ENCODE peak calls at places on chromosomes 6 and 20, in nine cellular contexts. F is ascending aorta, C is psoas muscle, G is endodermal cell, H is A549, Y is fibroblast of lung, R is AG04450, W is H1, D is tibial artery. N is an unnamed sample.

GRCh38 chr6:45697605-45698004 is 318.1 kb downstream of the CLIC5 start:
- DNase-seq in F (no peak), Y (peak; percentile 100), C (no peak), R (peak; percentile 91), W (no peak), G (no peak), D (no peak), H (no peak), N (no peak)

GRCh38 chr20:44701889-44702288 is 13.3 kb upstream of the CCN5 start:
- DNase-seq in H (no peak), D (no peak), R (no peak), W (no peak), C (no peak), F (no peak), G (no peak), Y (no peak), N (no peak)

GRCh38 chr6:19713984-19714383 is 123.2 kb upstream of the ID4 start:
- DNase-seq in F (no peak), R (no peak), D (no peak), G (no peak), H (no peak), C (no peak), W (no peak), Y (no peak), N (no peak)

GRCh38 chr6:31393932-31394331 is 9.5 kb upstream of the MICA start:
- DNase-seq in D (no peak), R (no peak), C (no peak), G (no peak), F (no peak), Y (no peak), H (no peak), W (no peak), N (no peak)

GRCh38 chr20:58876437-58876836 is 23.9 kb downstream of the GNAS start:
- DNase-seq in H (no peak), R (no peak), D (no peak), Y (no peak), F (no peak), C (no peak), G (no peak), W (no peak), N (no peak)

GRCh38 chr6:79076160-79076559 is 1.9 kb downstream of the PHIP start:
- DNase-seq in F (no peak), R (no peak), W (no peak), Y (peak; percentile 17), H (no peak), D (no peak), G (no peak), C (no peak), N (no peak)

GRCh38 chr6:17790486-17790885 is 83.8 kb upstream of the NUP153 start:
- DNase-seq in R (no peak), D (no peak), Y (no peak), H (no peak), F (no peak), C (no peak), G (no peak), W (no peak), N (no peak)

GRCh38 chr6:161101517-161101916 is 109.9 kb downstream of the MAP3K4 start:
- DNase-seq in H (no peak), W (no peak), R (no peak), Y (no peak), G (no peak), D (no peak), F (no peak), C (no peak), N (no peak)

GRCh38 chr20:33065785-33066184 is 12.1 kb downstream of the BPIFB3 start:
- DNase-seq in W (no peak), R (no peak), G (no peak), C (no peak), F (no peak), H (no peak), Y (no peak), D (no peak), N (no peak)

DNA sequence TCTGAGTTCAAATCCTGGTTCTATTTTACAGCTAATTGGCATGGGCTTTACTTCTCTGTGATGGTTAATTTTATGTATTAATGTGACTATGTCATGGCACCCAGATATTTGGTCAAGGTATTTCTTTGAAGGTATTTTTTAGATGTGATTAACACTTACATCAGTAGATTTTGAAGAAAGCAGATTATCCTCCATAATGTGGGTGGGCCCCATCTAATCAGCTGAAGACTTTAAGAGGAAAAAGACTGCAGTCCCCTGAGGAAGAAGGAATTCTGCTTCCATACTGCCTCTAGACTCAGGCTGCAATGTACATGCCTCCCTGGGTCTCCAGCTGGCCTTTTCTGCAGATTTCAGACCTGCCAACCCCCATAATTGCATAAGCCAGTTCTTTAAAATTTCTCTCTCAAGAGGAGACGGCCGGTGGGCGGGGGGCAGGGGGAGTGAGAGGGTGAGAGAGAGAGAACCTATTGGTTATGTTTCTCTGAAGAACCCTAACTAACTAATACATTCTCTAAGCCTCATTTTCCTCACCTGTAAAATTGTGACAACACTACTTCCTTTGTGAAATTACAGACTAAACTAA is 338.2 kb upstream of the PRDM1 start:
- DNase-seq in F (no peak), C (no peak), D (no peak), H (no peak), W (no peak), R (no peak), G (no peak), Y (no peak), N (peak; percentile 48)
- H3K9me3 ChIP-seq in F (no peaks in the 10 kb centered on the region), C (no peaks in the 10 kb centered on the region), D (no peaks in the 10 kb centered on the region), H (no peaks in the 10 kb centered on the region), W (no peaks in the 10 kb centered on the region), R (no peaks in the 10 kb centered on the region), G (no peaks in the 10 kb centered on the region), Y (no peaks in the 10 kb centered on the region), N (no peaks in the 10 kb centered on the region)

DNA sequence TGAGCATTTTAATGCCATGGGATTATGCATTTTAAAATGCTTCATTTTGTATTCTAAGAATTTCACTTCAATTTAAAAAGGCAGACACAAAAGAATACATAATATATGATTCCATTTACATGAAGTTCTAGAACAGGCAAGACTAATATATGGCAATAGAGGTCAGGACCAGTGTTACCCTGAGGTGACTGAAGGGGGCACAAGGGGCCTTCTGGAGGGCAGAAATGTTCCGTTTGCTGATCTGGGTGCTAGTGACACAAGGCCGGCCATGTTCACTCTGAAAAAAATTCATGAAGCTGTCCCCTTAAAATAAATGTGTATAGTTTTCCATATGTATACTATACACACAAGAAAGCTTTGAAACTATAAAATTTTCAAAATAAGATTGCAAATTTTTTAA is 28.5 kb downstream of the TASP1 start:
- DNase-seq in D (no peak), F (no peak), Y (no peak), W (no peak), C (no peak), R (no peak), G (peak; percentile 80), H (no peak), N (no peak)
- TF ChIP-seq CTCF in D (no peak), F (no peak), Y (no peak), W (peak; percentile 66), C (no peak), R (no peak), G (peak; percentile 86), H (no peak), N (no peak)

GRCh38 chr6:22732186-22732970 is 163.0 kb downstream of the HDGFL1 start:
- DNase-seq in D (no peak), W (no peak), R (no peak), Y (peak; percentile 23), C (no peak), G (no peak), H (no peak), F (no peak), N (no peak)
- H3K9me3 ChIP-seq in D (no peaks in the 10 kb centered on the region), W (no peaks in the 10 kb centered on the region), R (no peaks in the 10 kb centered on the region), Y (no peaks in the 10 kb centered on the region), C (no peaks in the 10 kb centered on the region), G (no peaks in the 10 kb centered on the region), H (no peaks in the 10 kb centered on the region), F (no peaks in the 10 kb centered on the region), N (no peaks in the 10 kb centered on the region)

DNA sequence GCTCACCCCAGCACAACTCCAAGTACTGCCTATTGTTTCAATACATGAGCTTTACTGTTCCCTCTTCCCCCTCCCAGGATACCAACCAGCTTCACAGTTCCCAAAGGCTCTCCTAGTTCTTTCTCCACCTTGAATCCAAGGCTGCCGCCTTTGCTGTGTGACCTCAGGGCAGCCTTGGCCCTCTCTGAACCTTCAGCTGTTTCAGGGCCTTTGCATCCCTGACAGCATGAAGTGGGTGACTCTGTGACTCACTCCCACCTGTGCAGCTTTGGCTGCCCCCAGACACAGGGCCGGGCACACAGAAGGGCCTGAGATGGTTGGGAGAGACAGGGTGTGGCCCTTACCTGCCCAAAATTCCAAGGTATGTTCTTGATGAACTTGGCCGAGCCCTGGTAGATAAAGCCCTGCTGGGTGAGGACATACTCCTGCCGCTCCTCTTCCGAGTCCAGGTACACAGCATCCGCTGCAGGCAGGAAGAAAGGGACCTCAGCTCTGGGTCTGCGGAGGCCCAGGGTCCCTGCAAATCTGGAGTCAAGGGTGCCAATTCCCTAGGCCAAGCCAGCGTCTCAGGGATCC is 14.4 kb downstream of the TGM2 start:
- DNase-seq in G (no peak), R (no peak), W (no peak), Y (no peak), H (no peak), F (no peak), C (no peak), D (no peak), N (no peak)
- TF ChIP-seq CTCF in G (no peak), R (no peak), W (no peak), Y (no peak), H (no peak), F (no peak), C (no peak), D (no peak), N (no peak)

N was measured in left lung.